ENCODE peak calls at places on chromosome 2, in nine cellular contexts. N is HCT116, W is H1, K is heart left ventricle, L is uterus, S is A549, M is right lobe of liver, F is sigmoid colon, E is IMR-90. Q is an unnamed sample.

GRCh38 chr2:143161982-143162837 is 33.0 kb downstream of the ARHGAP15 start:
- DNase-seq in N (peak), W (no peak), K (no peak), L (no peak), S (peak), M (peak), F (no peak), E (peak), Q (peak)

GRCh38 chr2:210337159-210337558 is 22.2 kb upstream of the MYL1 start:
- DNase-seq in N (no peak), W (no peak), K (no peak), L (no peak), S (no peak), M (no peak), F (no peak), E (no peak), Q (no peak)

GRCh38 chr2:2324565-2325101 is 6.4 kb downstream of the MYT1L start:
- DNase-seq in N (no peak), W (no peak), K (no peak), L (no peak), S (no peak), M (no peak), F (no peak), E (no peak), Q (no peak)

GRCh38 chr2:57701391-57701791 is 345.2 kb upstream of the VRK2 start:
- DNase-seq in N (no peak), W (no peak), K (no peak), L (no peak), S (peak), M (no peak), F (no peak), E (peak), Q (no peak)

GRCh38 chr2:105652014-105652796 is 92.5 kb upstream of the NCK2 start:
- DNase-seq in N (no peak), W (peak), K (no peak), L (no peak), S (no peak), M (no peak), F (no peak), E (no peak), Q (no peak)

GRCh38 chr2:1591978-1592907 is 152.1 kb downstream of the PXDN start:
- DNase-seq in N (peak), W (peak), K (peak), L (peak), S (peak), M (peak), F (peak), E (peak), Q (no peak)

GRCh38 chr2:37684809-37685208 is 13.4 kb upstream of the CDC42EP3 start:
- DNase-seq in N (no peak), W (no peak), K (no peak), L (no peak), S (no peak), M (no peak), F (no peak), E (no peak), Q (no peak)

GRCh38 chr2:52144588-52144987 is 1112.7 kb upstream of the NRXN1 start:
- DNase-seq in N (no peak), W (no peak), K (no peak), L (no peak), S (no peak), M (no peak), F (no peak), E (peak), Q (no peak)

GRCh38 chr2:135685361-135685760 is 56.3 kb upstream of the UBXN4 start:
- DNase-seq in N (no peak), W (no peak), K (no peak), L (no peak), S (no peak), M (no peak), F (no peak), E (peak), Q (no peak)

GRCh38 chr2:147045113-147045512 is 799.7 kb upstream of the ACVR2A start:
- DNase-seq in N (peak), W (peak), K (no peak), L (peak), S (peak), M (no peak), F (no peak), E (peak), Q (peak)

GRCh38 chr2:222548997-222549396 is 106.9 kb downstream of the FARSB start:
- DNase-seq in N (no peak), W (no peak), K (no peak), L (no peak), S (no peak), M (no peak), F (no peak), E (no peak), Q (no peak)

GRCh38 chr2:175462246-175462645 is 280.7 kb upstream of the ATP5MC3 start:
- DNase-seq in N (no peak), W (no peak), K (no peak), L (no peak), S (no peak), M (no peak), F (no peak), E (no peak), Q (no peak)

GRCh38 chr2:43675646-43676321 is 445 bp downstream of the C1GALT1C1L start:
- DNase-seq in N (no peak), W (no peak), K (no peak), L (no peak), S (no peak), M (no peak), F (no peak), E (no peak), Q (no peak)

GRCh38 chr2:47520302-47520630 is 117.3 kb downstream of the MSH2 start:
- DNase-seq in N (no peak), W (no peak), K (no peak), L (no peak), S (no peak), M (no peak), F (no peak), E (no peak), Q (peak)

GRCh38 chr2:202687276-202687675 is 52.5 kb downstream of the FAM117B start:
- DNase-seq in N (no peak), W (no peak), K (no peak), L (no peak), S (no peak), M (peak), F (no peak), E (peak), Q (no peak)

GRCh38 chr2:3641841-3642421 is 16.1 kb upstream of the ALLC start:
- DNase-seq in N (no peak), W (peak), K (no peak), L (no peak), S (no peak), M (no peak), F (peak), E (no peak), Q (no peak)

GRCh38 chr2:170377469-170378207 is 199.7 kb downstream of the MYO3B start:
- DNase-seq in N (no peak), W (no peak), K (no peak), L (no peak), S (no peak), M (no peak), F (no peak), E (no peak), Q (no peak)

GRCh38 chr2:222813177-222813843 is 47.5 kb upstream of the ACSL3 start:
- DNase-seq in N (no peak), W (no peak), K (no peak), L (no peak), S (no peak), M (no peak), F (no peak), E (no peak), Q (no peak)

GRCh38 chr2:145040433-145040832 is 520.5 kb upstream of the ZEB2 start:
- DNase-seq in N (no peak), W (no peak), K (no peak), L (no peak), S (no peak), M (no peak), F (no peak), E (peak), Q (no peak)

GRCh38 chr2:403682-404081 is 115.8 kb upstream of the ALKAL2 start:
- DNase-seq in N (no peak), W (no peak), K (no peak), L (no peak), S (no peak), M (no peak), F (no peak), E (no peak), Q (no peak)

GRCh38 chr2:40173276-40173675 is 278.6 kb downstream of the SLC8A1 start:
- DNase-seq in N (no peak), W (no peak), K (no peak), L (no peak), S (no peak), M (no peak), F (no peak), E (peak), Q (no peak)

GRCh38 chr2:129062160-129062912 is 743.7 kb upstream of the HS6ST1 start:
- DNase-seq in N (no peak), W (no peak), K (no peak), L (no peak), S (no peak), M (no peak), F (no peak), E (no peak), Q (no peak)

GRCh38 chr2:176699098-176699497 is 429.9 kb downstream of the MTX2 start:
- DNase-seq in N (no peak), W (no peak), K (no peak), L (no peak), S (no peak), M (no peak), F (no peak), E (no peak), Q (no peak)

GRCh38 chr2:102967451-102967850 is 205.6 kb downstream of the TMEM182 start:
- DNase-seq in N (no peak), W (no peak), K (no peak), L (no peak), S (no peak), M (no peak), F (no peak), E (no peak), Q (no peak)

GRCh38 chr2:45661828-45662227 is 10.4 kb downstream of the PRKCE start:
- DNase-seq in N (no peak), W (no peak), K (no peak), L (no peak), S (no peak), M (no peak), F (no peak), E (no peak), Q (no peak)

GRCh38 chr2:45614330-45614729 is 3.3 kb upstream of the SRBD1 start:
- DNase-seq in N (no peak), W (no peak), K (no peak), L (no peak), S (no peak), M (no peak), F (no peak), E (no peak), Q (no peak)

GRCh38 chr2:12265646-12266045 is 451.1 kb upstream of the TRIB2 start:
- DNase-seq in N (no peak), W (no peak), K (no peak), L (no peak), S (no peak), M (no peak), F (no peak), E (peak), Q (no peak)

DNA sequence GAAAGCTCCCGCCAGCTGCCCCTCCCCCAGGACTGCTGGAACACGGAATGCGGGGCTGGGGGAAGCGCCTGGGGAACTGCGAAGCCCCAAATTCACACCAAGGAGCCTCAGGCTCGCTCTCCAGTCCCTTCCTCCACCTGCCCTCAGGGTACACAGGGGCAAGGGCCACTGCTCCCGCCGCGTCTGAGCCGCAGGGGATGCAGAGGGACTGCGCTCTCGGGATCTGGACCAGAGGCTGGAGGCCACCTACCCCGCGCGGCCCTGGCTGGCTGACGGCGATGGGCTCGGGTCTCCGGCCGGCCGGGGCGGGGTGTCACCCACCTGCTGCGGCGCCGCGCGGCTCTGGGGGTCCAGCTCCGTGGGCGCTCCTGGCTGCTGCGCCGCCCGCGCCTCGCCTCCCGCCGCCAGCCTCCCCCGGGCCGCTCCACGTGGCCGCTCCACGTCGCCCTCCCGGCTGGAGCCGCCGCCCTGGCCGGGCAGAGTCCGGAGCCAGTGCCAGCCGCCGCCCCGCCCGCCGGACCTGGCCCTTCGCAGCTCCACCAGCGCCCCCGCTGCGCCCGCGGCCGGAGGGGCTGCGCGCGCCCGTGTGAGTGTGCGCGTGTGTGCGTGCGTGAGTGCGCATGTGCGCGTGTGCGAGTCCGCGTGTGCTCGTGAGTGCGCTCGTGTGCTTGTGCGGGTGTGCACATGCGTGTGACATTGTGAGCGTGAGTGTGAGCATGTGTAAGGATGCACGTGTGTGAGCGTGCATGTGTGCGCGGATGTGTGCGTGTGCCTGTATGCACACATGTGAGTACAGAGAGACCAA is at the start of gene CGREF1:
- DNase-seq in N (no peak), W (peak), K (no peak), L (no peak), S (peak), M (no peak), F (no peak), E (no peak), Q (peak)
- TF ChIP-seq POLR2A in N (no peak), W (no peak), K (no peak), L (no peak), S (peak), M (no peak), F (no peak), E (no peak), Q (no peak)

DNA sequence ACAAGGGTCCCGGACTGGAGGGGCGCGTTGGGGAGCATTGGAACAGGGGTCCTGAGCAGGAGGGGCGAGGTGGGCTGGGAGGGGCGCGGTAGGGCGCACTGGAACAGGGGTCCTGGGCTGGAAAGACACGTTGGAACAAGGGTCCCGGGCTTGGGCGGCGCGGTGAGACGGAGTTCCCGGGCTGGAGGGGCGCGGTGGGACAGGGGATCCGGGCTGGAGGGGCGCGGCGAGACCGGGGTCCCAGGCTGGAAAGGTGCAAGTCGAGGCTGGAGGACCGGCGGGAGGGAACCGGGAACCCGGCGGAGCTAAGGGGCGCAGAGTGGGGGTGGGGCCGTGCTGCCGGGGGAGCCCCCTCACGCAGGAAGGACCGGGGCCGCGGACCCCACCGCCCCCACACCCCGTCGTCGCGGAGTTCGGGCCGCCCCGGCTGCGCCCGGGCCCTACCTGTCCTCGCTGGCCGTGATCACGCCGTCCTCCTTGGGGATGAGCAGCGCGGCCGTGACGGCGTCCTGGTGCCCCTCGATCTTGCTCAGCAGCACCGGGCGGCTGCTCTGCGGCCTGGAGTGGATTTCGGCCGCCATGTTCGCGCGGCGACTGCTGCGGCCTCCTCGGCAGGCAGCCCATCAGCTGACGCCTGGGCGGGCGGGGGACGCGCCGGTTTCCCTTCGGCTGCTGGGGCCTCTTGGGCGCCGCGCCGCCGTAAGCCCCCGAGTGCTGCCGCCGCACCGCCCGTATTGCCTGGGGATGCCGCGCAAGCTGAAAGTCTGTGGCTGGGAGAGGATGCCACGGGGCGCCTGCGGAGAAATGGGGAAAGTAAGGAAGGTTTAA is at the start of gene WDFY1:
- DNase-seq in N (peak), W (peak), K (peak), L (peak), S (peak), M (peak), F (peak), E (peak), Q (peak)
- TF ChIP-seq POLR2A in N (peak), W (peak), K (no peak), L (peak), S (peak), M (peak), F (peak), E (peak), Q (peak)

DNA sequence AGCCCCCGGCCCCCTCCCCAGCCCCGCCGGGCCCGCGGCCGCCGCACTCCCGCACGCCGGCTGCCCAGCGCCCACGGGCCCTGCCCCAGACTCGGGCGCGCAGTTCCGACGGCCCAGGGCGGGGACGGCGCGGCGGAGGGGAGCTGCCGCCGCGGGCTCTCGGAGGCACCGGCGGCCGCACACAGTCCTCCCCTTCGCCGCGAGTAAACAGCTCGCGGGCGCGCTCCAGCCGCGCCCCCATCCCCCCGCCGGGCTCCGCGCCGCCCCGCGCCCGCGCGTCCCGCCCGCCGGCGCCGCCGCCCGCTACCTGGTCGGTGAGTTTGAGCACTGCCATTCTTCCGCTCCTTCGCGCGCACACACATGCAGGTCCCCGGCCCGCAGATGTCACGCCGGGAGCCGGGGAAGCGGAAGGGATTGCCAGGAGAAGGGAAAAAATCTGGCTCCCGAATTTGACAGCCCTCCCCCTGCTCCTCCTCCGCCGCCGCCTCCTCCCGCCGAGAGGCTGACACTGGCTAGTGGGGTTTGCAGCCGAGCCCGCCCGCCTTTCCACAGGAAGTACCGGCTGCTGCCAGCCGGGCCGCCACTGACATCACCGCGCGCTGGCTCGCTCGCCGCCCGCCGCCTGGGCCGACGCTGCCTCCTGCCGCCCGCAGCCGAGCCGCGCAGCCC is at the start of gene ANKRD44:
- DNase-seq in N (peak), W (peak), K (peak), L (peak), S (peak), M (peak), F (peak), E (peak), Q (peak)
- TF ChIP-seq POLR2A in N (no peak), W (no peak), K (no peak), L (peak), S (peak), M (peak), F (peak), E (no peak), Q (no peak)

DNA sequence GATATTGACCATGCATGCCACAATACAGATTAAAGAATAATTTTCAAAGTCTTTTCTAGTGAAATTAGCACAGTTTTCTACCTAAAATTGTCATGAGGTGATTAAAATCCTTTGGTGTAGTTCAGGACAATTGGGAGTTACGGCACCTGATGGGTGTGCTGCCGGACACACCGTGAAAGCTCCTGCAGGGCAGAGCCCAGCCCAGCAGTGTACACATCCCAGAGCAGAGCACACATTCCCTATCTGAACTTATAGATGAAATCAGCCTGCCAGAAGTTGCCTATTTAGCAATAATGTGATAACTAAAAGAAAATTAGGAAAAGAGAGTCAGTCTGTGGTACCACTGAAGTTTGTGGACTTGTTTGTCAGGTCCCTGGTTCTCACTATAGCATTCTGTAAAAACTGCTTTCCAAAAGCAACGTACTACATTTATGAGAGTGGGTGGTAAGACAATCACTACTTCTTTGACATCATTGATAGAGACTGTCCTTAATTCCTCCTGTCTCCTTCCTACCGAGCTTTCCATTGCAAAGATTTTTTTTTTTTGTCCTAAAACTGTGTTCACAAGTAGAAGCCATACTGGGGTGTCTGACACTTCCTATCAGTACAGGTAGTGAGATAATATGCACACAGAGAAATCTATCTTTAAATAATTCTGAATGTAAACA is 3.4 kb downstream of the CYTIP start:
- DNase-seq in N (no peak), W (no peak), K (no peak), L (no peak), S (no peak), M (no peak), F (no peak), E (no peak), Q (no peak)
- TF ChIP-seq POLR2A in N (no peak), W (no peak), K (no peak), L (no peak), S (no peak), M (no peak), F (no peak), E (no peak), Q (no peak)

DNA sequence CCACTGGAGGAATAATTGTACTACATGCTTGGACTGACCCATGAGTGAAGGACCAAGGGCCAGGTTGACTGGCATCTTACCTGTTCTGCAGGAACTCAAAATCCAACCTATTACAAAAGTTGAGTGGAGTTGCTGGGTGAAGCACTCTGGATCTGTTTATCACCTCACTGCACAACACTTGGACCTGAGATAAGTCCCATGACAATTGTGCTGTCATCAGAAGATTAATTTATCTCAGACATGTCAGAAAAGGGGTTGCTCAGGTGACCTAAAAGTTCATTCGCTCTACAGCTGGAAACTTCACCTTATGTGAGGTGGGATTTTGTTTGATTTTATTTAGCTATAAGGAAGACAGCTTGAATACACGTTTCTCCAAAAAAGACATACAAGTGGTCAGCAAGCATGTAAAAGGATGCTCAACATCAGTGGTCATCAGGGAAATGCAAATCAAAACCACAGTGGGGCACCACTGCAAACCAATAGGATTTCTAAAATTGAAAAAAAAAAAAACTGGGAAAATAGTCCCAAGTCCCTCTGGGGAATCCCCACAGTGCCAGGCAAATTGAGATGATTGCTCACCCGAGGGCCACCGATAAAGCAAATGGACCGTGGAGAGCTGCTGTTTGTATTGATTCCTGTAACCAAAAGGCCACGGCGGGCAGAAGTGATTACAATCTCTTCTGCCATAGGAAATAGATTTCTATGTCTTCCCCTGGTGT is 65.8 kb upstream of the SLC35F5 start:
- DNase-seq in N (no peak), W (no peak), K (no peak), L (no peak), S (no peak), M (no peak), F (no peak), E (peak), Q (peak)
- TF ChIP-seq POLR2A in N (no peak), W (no peak), K (no peak), L (no peak), S (no peak), M (no peak), F (no peak), E (no peak), Q (no peak)

Q was measured in erythroblast.